ENCODE peak calls at places on chromosomes 16 and 17, in four cellular contexts. F is aorta, L is stomach, N is tibial artery. Z is an unnamed sample.
A peak's percentile ranks its signal among the peaks of the same experiment; 100 is the strongest.

GRCh38 chr17:4938670-4939553 is 934 bp downstream of the SLC25A11 start:
- DNase-seq in N (no peak), L (no peak), F (peak; percentile 45), Z (no peak)

GRCh38 chr17:1229354-1229890 is 40.8 kb upstream of the BHLHA9 start:
- DNase-seq in F (peak; percentile 90), N (peak; percentile 85), L (peak; percentile 71), Z (peak; percentile 78)

GRCh38 chr16:19940195-19940594 is 55.5 kb upstream of the GPRC5B start:
- DNase-seq in F (no peak), N (no peak), L (no peak), Z (no peak)

GRCh38 chr16:3266873-3267537 is 10.6 kb upstream of the MEFV start:
- DNase-seq in N (no peak), F (no peak), L (no peak), Z (no peak)

GRCh38 chr17:47099451-47099986 is 89.6 kb downstream of the CDC27 start:
- DNase-seq in L (no peak), N (no peak), F (no peak), Z (no peak)

GRCh38 chr16:17803625-17804410 is 333.1 kb upstream of the XYLT1 start:
- DNase-seq in L (no peak), F (no peak), N (no peak), Z (no peak)

GRCh38 chr16:69727916-69728270 is 1.5 kb upstream of the NQO1 start:
- DNase-seq in F (no peak), N (no peak), L (peak; percentile 85), Z (no peak)

GRCh38 chr16:29148867-29149272 is 164.0 kb downstream of the LAT start:
- DNase-seq in F (peak; percentile 70), L (peak; percentile 49), N (no peak), Z (peak; percentile 61)

GRCh38 chr16:67786491-67786890 is 19.9 kb downstream of the RANBP10 start:
- DNase-seq in F (no peak), L (no peak), N (no peak), Z (no peak)

GRCh38 chr16:55468352-55468990 is 10.5 kb upstream of the MMP2 start:
- DNase-seq in F (peak; percentile 10), N (peak; percentile 47), L (no peak), Z (no peak)

GRCh38 chr16:66028505-66029216 is 337.8 kb upstream of the CDH5 start:
- DNase-seq in L (no peak), F (no peak), N (no peak), Z (no peak)

GRCh38 chr16:87728026-87728425 is 37.8 kb downstream of the KLHDC4 start:
- DNase-seq in F (no peak), N (no peak), L (no peak), Z (no peak)

GRCh38 chr17:72591500-72592241 is 470.9 kb downstream of the SOX9 start:
- DNase-seq in F (no peak), N (no peak), L (no peak), Z (no peak)

GRCh38 chr17:29115906-29116651 is 64.1 kb downstream of the MYO18A start:
- DNase-seq in N (no peak), L (no peak), F (no peak), Z (no peak)

GRCh38 chr17:77568540-77568939 is 390.0 kb upstream of the TNRC6C start:
- DNase-seq in L (no peak), F (no peak), N (no peak), Z (no peak)

GRCh38 chr16:4689864-4690704 is 3.3 kb upstream of the NUDT16L1 start:
- DNase-seq in F (peak; percentile 34), N (no peak), L (no peak), Z (peak; percentile 56)

GRCh38 chr16:57694556-57695377 is at the start of gene DRC7:
- DNase-seq in L (peak; percentile 57), N (no peak), F (peak; percentile 62), Z (peak; percentile 79)

GRCh38 chr17:14295676-14296075 is 5.2 kb upstream of the HS3ST3B1 start:
- DNase-seq in L (no peak), N (no peak), F (no peak), Z (no peak)

GRCh38 chr17:20787281-20787680 is 207.8 kb downstream of the CDRT15L2 start:
- DNase-seq in L (no peak), F (no peak), N (no peak), Z (no peak)

GRCh38 chr16:55701442-55702319 is 45.9 kb downstream of the SLC6A2 start:
- DNase-seq in N (no peak), F (peak; percentile 70), L (peak; percentile 76), Z (peak; percentile 70)

GRCh38 chr17:9648521-9649110 is 3.3 kb downstream of the USP43 start:
- DNase-seq in L (no peak), N (no peak), F (no peak), Z (no peak)

GRCh38 chr16:1908081-1908633 is 10.1 kb downstream of the HS3ST6 start:
- DNase-seq in F (no peak), L (no peak), N (no peak), Z (no peak)

GRCh38 chr17:75516619-75517276 is 420 bp downstream of the TSEN54 start:
- DNase-seq in N (no peak), L (no peak), F (peak; percentile 65), Z (peak; percentile 60)

DNA sequence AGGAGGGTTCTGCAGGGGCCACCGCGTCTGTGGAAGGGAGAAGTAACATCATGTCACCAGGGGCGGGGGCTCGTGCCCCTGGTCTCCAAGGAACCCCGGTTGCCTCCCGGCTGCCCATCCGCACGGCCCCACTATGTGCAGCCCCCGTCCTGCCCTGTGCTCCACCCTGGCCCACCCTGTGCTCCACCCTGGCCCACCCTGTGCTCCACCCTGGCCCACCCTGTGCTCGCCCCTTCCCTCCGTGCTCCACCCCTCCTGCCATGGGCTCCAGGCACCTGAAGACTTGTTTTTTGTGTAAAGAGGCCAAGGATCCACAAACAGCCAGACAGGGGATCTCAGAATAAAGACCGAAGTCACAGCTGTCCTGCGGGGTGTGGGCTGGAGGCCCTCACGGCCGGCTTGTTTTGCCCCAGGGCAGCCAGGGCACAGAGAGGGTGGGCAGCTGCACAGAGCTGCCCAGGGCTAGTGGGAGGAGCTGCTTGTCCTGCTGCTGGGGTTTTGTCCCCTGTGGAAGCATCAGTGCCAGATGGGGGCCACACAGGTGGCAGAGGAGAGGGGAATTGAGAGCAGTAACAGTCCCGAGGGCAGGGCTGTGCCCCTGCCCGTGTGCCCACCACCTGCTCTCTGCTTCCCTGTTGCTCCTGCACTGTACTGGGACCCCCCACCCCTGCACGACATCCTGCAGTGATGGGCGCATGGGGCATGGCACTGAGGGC is 147.0 kb upstream of the CIBAR2 start:
- DNase-seq in F (no peak), L (no peak), N (no peak), Z (no peak)
- H3K27me3 ChIP-seq in F (no peaks in the 10 kb centered on the region), L (no peaks in the 10 kb centered on the region), N (peaks cover 11% of the 10 kb centered on the region), Z (no peaks in the 10 kb centered on the region)

DNA sequence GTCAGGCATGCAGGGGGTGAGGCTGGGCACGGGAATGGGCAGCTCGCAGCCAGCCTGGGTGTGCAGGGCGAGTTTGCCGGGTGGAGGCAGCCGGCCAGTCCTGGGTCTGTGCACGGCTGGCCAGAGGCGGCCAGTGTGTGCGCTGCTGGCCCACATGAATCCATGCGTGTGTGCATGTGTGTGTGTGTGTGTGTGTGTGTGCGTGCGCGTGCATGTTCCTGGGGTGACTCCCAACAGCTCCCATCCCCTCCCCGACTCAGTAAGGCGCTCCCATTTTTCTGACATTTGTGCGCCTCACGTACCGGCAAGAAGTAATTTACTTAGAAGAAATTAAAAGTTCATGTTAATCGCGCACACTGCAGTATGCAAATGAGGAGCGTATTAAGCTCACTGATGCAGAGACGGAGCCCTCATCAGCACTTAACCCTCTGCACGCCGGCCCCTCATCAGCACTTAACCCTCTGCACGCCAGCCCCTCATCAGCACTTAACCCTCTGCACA is 55.4 kb upstream of the ACSF3 start:
- DNase-seq in N (no peak), L (no peak), F (peak; percentile 12), Z (no peak)
- H3K27me3 ChIP-seq in N (peaks cover 89% of the 10 kb centered on the region), L (peaks cover 4% of the 10 kb centered on the region), F (no peaks in the 10 kb centered on the region), Z (no peaks in the 10 kb centered on the region)

DNA sequence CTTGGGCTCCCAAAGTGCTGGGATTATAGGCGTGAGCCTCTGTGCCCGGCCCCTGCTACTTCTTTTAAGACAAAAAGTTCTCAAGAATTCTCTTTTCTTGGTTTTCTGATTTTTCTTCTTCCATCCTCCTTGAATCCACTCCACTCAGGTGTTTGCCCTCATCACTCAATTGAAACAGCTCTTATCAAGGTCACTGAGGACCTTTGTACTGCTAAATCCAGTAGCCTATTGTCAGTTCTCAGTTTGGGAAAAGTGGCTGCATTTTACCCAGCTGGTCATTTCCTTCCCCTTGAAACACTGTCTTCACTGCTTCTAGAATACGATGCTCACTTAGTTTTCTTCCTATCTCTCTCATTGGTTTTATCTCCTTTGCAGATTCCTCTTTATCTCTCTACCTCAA is 29.7 kb downstream of the ZNRF1 start:
- DNase-seq in F (no peak), N (no peak), L (no peak), Z (no peak)
- H3K27me3 ChIP-seq in F (no peaks in the 10 kb centered on the region), N (no peaks in the 10 kb centered on the region), L (no peaks in the 10 kb centered on the region), Z (no peaks in the 10 kb centered on the region)

GRCh38 chr17:48497103-48497502 is 33.7 kb downstream of the HOXB1 start:
- DNase-seq in N (no peak), F (no peak), L (no peak), Z (no peak)
- H3K27me3 ChIP-seq in N (peaks cover 32% of the 10 kb centered on the region), F (no peaks in the 10 kb centered on the region), L (no peaks in the 10 kb centered on the region), Z (no peaks in the 10 kb centered on the region)

GRCh38 chr17:40666366-40666765 is 1.4 kb upstream of the KRT222 start:
- DNase-seq in F (no peak), N (no peak), L (no peak), Z (no peak)

GRCh38 chr17:40663252-40663651 is 1.7 kb downstream of the KRT222 start:
- DNase-seq in L (no peak), N (no peak), F (no peak), Z (no peak)

GRCh38 chr17:40659909-40660308 is 5.1 kb downstream of the KRT222 start:
- DNase-seq in N (no peak), L (no peak), F (no peak), Z (no peak)

DNA sequence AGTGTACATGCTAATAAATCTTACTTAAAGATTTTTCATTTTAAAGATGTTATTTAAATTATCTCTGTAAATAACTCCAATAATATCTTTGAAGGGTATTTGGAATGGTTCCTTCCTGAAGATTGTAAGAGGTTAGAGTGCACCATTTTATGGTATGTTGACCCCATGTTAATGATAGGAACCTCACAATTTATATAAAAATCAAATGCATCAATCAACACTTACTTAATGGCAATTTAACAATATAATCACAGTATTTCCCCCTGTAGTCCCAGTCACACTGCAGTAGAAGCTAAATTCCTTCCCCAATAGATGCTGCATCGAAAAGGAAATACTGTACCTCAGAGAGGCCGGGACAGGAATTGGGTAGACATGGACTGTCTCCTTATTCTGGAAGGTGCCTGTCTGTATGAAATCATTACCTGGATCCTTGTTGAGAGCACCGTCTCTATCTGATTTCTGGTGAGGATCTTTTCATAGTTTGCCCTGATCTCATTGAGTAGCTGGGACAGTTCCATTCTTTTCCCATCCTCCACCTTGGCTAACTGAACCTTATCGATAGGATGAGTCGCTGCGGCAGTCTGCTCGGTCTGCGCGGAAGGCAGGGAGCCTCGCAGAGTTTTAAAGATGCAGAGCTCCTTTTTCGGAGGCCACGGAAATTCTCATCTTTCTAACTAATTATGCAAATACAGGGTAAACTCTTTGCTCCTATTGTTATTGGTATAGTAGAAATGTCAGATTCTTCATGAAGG is at the start of gene KRT222:
- DNase-seq in F (no peak), L (no peak), N (no peak), Z (no peak)
- H3K27me3 ChIP-seq in F (no peaks in the 10 kb centered on the region), L (no peaks in the 10 kb centered on the region), N (peaks cover 34% of the 10 kb centered on the region), Z (no peaks in the 10 kb centered on the region)

GRCh38 chr16:15854061-15854460 is 2.8 kb downstream of the MYH11 start:
- DNase-seq in L (no peak), N (no peak), F (no peak), Z (no peak)

GRCh38 chr16:15854906-15855703 is 1.7 kb downstream of the MYH11 start:
- DNase-seq in N (peak; percentile 89), F (peak; percentile 68), L (no peak), Z (no peak)

GRCh38 chr16:15856901-15857778 is at the start of gene MYH11:
- DNase-seq in L (no peak), F (peak; percentile 67), N (peak; percentile 85), Z (no peak)

GRCh38 chr16:15856217-15856616 is 611 bp downstream of the MYH11 start:
- DNase-seq in F (no peak), N (no peak), L (no peak), Z (no peak)

GRCh38 chr16:15855704-15856003 is 1.2 kb downstream of the MYH11 start:
- DNase-seq in F (no peak), N (no peak), L (no peak), Z (no peak)
- H3K27me3 ChIP-seq in F (no peaks in the 10 kb centered on the region), N (no peaks in the 10 kb centered on the region), L (no peaks in the 10 kb centered on the region), Z (no peaks in the 10 kb centered on the region)

Z was measured in right lobe of liver.